ENCODE peak calls at places on chromosomes 4 and X, in six cellular contexts. P, S, N, G, J and K are unnamed samples.

GRCh38 chrX:109841257-109841656 is 108.2 kb upstream of the ACSL4 start:
- DNase-seq in S (no peak), P (no peak), N (no peak), J (no peak), G (no peak), K (no peak)

GRCh38 chr4:3385719-3386440 is 55.9 kb upstream of the HGFAC start:
- DNase-seq in P (no peak), N (no peak), S (no peak), G (no peak), J (no peak), K (no peak)

GRCh38 chrX:37787353-37787869 is 7.6 kb downstream of the CYBB start:
- DNase-seq in N (no peak), P (no peak), S (no peak), J (no peak), G (no peak), K (no peak)

GRCh38 chr4:32752962-32753361 is 2032.8 kb downstream of the PCDH7 start:
- DNase-seq in J (no peak), P (no peak), G (no peak), S (no peak), N (no peak), K (no peak)

GRCh38 chrX:68146054-68146453 is 287.2 kb downstream of the OPHN1 start:
- DNase-seq in P (peak), N (no peak), J (no peak), S (peak), G (no peak), K (no peak)

GRCh38 chr4:148442830-148443549 is 776 bp upstream of the NR3C2 start:
- DNase-seq in P (no peak), N (no peak), J (no peak), G (no peak), S (no peak), K (no peak)

GRCh38 chrX:46601283-46601682 is 27.7 kb downstream of the CHST7 start:
- DNase-seq in P (peak), J (no peak), S (no peak), G (no peak), N (no peak), K (no peak)

GRCh38 chr4:2761035-2761923 is 5.1 kb upstream of the TNIP2 start:
- DNase-seq in N (no peak), J (no peak), G (no peak), S (peak), P (no peak), K (peak)

GRCh38 chr4:41256131-41256739 is 493 bp upstream of the UCHL1 start:
- DNase-seq in J (no peak), G (no peak), S (peak), N (peak), P (peak), K (no peak)

GRCh38 chr4:85475631-85476233 is 782 bp downstream of the ARHGAP24 start:
- DNase-seq in P (no peak), N (peak), G (peak), S (peak), J (peak), K (no peak)

GRCh38 chr4:76690091-76690905 is 207.6 kb downstream of the SOWAHB start:
- DNase-seq in G (no peak), P (peak), S (peak), N (no peak), J (peak), K (no peak)

GRCh38 chr4:24971192-24971591 is 58.4 kb upstream of the CCDC149 start:
- DNase-seq in P (no peak), S (no peak), N (no peak), G (no peak), J (no peak), K (no peak)

GRCh38 chr4:38985363-38986065 is 46.7 kb downstream of the TMEM156 start:
- DNase-seq in J (no peak), S (no peak), G (no peak), P (no peak), N (peak), K (no peak)

GRCh38 chr4:110527156-110527555 is 51.2 kb downstream of the ENPEP start:
- DNase-seq in S (no peak), J (no peak), P (no peak), G (no peak), N (no peak), K (no peak)

DNA sequence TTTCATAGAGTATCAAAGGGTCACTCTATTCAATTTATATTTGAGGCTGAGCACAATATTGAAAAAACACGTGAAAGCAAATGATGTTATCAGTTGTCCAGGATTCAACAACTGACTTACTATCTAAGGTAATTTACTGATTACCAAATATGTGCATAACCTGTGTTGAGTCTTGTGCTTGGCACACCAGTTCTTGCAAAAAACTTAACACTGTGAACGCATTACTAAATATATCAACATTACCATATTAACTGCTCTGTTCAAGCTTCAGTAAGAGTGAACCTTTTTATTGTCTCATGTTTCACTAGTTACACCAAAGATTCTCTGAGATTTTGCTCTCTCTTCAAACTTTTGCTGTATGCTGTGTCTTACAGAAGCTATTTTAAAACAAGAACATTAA is 38.4 kb downstream of the PPARGC1A start:
- DNase-seq in S (no peak), P (no peak), J (no peak), G (no peak), N (no peak), K (no peak)
- H4K91ac ChIP-seq in S (no peak), P (no peak), J (no peak), G (no peak), N (no peak), K (no peak)

DNA sequence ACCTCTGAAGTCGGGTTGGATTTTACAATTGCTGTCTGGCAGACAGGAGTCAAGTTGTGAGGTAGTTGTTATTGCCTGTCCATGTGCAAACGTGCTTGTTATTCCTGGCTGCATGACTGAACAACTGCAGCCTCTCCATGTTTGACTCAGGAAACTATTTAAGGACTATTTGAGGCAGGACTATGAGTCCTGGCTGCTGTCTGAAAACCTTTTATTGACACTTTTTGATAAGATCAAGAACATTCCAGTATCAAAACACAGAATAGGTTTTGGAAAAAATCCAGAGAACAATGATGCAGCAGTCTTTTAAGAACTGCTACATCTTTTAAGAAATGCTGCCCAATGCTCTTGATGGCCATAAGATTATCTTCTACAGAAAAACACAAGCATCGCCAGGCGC is 10.0 kb upstream of the SPRY1 start:
- DNase-seq in J (no peak), N (no peak), P (peak), S (no peak), G (no peak), K (no peak)
- H4K91ac ChIP-seq in J (no peak), N (no peak), P (no peak), S (no peak), G (no peak), K (no peak)

GRCh38 chrX:70825366-70825765 is 83.1 kb downstream of the TEX11 start:
- DNase-seq in S (no peak), J (no peak), N (no peak), P (no peak), G (no peak), K (no peak)
- H4K91ac ChIP-seq in S (no peak), J (no peak), N (no peak), P (no peak), G (no peak), K (no peak)

GRCh38 chr4:94574050-94574449 is 122.3 kb downstream of the PDLIM5 start:
- DNase-seq in J (no peak), P (no peak), N (no peak), S (no peak), G (no peak), K (no peak)
- H4K91ac ChIP-seq in J (no peak), P (no peak), N (no peak), S (no peak), G (no peak), K (no peak)

GRCh38 chr4:78167510-78167909 is 110.4 kb downstream of the FRAS1 start:
- DNase-seq in N (no peak), J (no peak), S (no peak), G (no peak), P (no peak), K (no peak)
- H4K91ac ChIP-seq in N (no peak), J (no peak), S (no peak), G (no peak), P (no peak), K (no peak)

DNA sequence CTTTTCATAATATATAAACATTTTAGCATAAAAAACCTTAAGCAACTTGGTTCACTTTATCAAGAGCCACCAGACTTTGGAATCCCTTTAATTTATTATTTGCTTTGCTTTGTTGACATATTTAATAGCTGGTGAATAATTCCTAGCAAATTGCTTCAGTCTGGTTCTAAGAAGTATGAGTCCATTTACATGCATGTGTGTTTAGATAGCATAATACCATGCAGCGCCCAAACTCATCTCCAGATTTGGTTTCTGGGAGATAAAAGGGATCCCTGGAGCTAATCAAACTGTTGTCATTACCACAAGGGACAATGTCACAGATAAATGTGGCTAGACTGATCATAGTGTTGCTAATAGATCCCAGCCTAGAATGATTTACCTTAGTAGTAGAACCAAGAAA is 111.8 kb downstream of the TMEM144 start:
- DNase-seq in S (no peak), J (no peak), G (no peak), P (no peak), N (no peak), K (no peak)
- H4K91ac ChIP-seq in S (no peak), J (no peak), G (no peak), P (no peak), N (no peak), K (no peak)

GRCh38 chr4:23579166-23579565 is 310.7 kb downstream of the PPARGC1A start:
- DNase-seq in S (no peak), J (no peak), G (no peak), P (no peak), N (no peak), K (no peak)
- H4K91ac ChIP-seq in S (no peak), J (no peak), G (no peak), P (no peak), N (no peak), K (no peak)

DNA sequence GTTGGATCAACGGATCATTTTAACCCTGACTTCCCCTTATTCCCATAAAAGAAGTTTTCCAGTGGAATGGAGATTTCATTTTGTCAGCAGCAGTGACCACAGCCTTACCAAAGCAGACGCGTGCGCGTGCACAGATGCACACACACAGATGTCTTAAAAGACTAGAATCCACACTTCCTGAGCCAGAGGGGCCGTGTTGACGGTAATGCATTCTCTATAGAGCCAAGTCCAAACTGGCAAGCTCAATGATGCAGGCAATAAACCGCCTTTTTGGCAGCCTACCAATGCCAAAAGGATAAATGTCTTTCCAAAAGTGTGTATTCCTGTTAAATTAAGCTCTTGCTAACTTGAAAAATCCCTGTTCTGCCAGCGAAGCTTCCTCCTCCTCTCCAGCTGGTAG is 18.8 kb upstream of the CLDN34 start:
- DNase-seq in N (no peak), S (no peak), J (no peak), G (no peak), P (peak), K (no peak)
- H4K91ac ChIP-seq in N (no peak), S (no peak), J (no peak), G (no peak), P (no peak), K (no peak)

GRCh38 chr4:56530269-56531148 is 24.9 kb downstream of the ARL9 start:
- DNase-seq in N (peak), P (peak), G (peak), J (peak), S (peak), K (peak)
- H4K91ac ChIP-seq in N (no peak), P (no peak), G (no peak), J (no peak), S (no peak), K (no peak)